ENCODE peak calls at places on chromosomes 3 and 15, in nine cellular contexts. Z is endodermal cell; H is PC-9; X is heart right ventricle; J is left lung; P is mucosa of descending colon; F is left ventricle myocardium inferior; Y is CD8-positive, alpha-beta T cell; W is Caco-2. A is an unnamed sample. For H3K9me3 and H3K36me3, the result is how much of the 10 kb centered on the place peaks cover.

GRCh38 chr15:84750583-84751092 is 2.2 kb downstream of the ZNF592 start:
- DNase-seq in Z (peak), H (no peak), X (no peak), J (no peak), P (no peak), F (no peak), Y (no peak), W (peak), A (no peak)

GRCh38 chr3:81723732-81724313 is 37.6 kb downstream of the GBE1 start:
- DNase-seq in Z (no peak), H (no peak), X (no peak), J (no peak), P (no peak), F (no peak), Y (no peak), W (no peak), A (no peak)

GRCh38 chr15:81887913-81888312 is 157.9 kb downstream of the MEX3B start:
- DNase-seq in Z (no peak), H (no peak), X (no peak), J (no peak), P (no peak), F (no peak), Y (no peak), W (no peak), A (peak)

GRCh38 chr3:133917144-133917543 is 21.5 kb upstream of the RAB6B start:
- DNase-seq in Z (no peak), H (no peak), X (no peak), J (no peak), P (no peak), F (no peak), Y (no peak), W (no peak), A (no peak)

GRCh38 chr3:13519392-13519791 is 29.5 kb upstream of the FBLN2 start:
- DNase-seq in Z (peak), H (no peak), X (no peak), J (peak), P (no peak), F (no peak), Y (no peak), W (no peak), A (no peak)

GRCh38 chr3:107992976-107993684 is 97.7 kb downstream of the CD47 start:
- DNase-seq in Z (no peak), H (peak), X (no peak), J (no peak), P (no peak), F (no peak), Y (no peak), W (no peak), A (no peak)

GRCh38 chr3:32334675-32335074 is 57.0 kb upstream of the CMTM7 start:
- DNase-seq in Z (peak), H (no peak), X (no peak), J (no peak), P (no peak), F (no peak), Y (peak), W (no peak), A (no peak)

GRCh38 chr3:134419214-134419965 is 45.1 kb upstream of the AMOTL2 start:
- DNase-seq in Z (no peak), H (peak), X (no peak), J (no peak), P (no peak), F (no peak), Y (no peak), W (no peak), A (no peak)

GRCh38 chr3:192490720-192491119 is 236.6 kb downstream of the FGF12 start:
- DNase-seq in Z (no peak), H (no peak), X (no peak), J (no peak), P (no peak), F (no peak), Y (no peak), W (no peak), A (no peak)

GRCh38 chr3:181265750-181266333 is 276.3 kb upstream of the DNAJC19 start:
- DNase-seq in Z (no peak), H (no peak), X (no peak), J (no peak), P (no peak), F (no peak), Y (no peak), W (no peak), A (no peak)

GRCh38 chr3:6467186-6467585 is 393.7 kb upstream of the GRM7 start:
- DNase-seq in Z (no peak), H (no peak), X (no peak), J (no peak), P (no peak), F (no peak), Y (no peak), W (no peak), A (no peak)
- H3K9me3 ChIP-seq in Z (under half), H (under half), X (under half), J (under half), P (under half), F (under half), Y (under half), W (under half), A (under half)

DNA sequence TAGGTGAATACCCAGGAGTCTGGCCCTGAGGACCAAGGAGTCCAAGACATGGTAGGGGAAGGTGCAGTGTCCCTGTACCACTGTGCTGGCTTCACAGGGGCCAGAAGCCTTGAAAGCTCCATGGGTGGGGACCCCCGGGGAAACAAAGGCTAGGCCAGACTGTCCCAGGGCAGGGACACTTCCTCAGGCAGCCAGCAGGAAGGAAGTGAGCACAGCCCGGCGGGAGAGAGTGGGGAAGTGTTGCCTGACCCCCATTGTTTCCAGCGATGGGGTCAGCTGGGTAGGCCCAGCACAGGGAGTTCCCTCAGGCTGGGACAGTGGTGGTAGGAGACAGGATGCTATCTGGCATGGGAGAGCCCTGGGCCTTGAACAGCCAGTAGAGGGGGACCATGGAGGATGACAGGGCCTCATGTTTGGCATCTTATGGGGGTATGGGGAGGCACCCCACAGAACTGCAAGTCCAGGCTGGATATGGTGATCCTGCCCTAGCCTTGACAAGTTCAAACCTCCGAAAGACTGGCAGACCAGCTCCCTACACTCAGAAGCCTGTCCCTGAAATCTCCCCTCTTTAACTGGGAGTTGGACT is 1.2 kb upstream of the HYAL2 start:
- DNase-seq in Z (no peak), H (no peak), X (peak), J (no peak), P (no peak), F (peak), Y (no peak), W (no peak), A (peak)
- TF ChIP-seq CTCF in Z (no peak), H (no peak), X (no peak), J (peak), P (no peak), F (no peak), Y (no peak), W (no peak), A (no peak)

DNA sequence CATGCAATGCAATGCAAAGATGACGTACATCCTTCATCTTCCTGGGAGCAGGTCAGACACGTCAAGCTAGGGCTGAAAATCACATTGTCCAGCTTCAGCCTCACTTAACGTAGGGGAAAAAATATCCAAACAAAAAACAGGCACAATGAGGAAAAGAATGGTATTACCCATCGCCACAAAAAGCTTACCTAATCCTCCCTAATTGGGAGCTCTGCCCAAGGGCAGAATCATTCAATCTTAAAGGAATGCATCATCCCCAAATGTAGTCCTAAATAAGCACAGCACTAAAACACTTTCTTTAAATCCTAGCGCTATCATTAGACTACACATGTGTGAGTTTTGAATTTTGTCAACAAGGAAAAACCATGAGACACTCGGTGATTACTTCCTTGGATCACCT is 87.6 kb downstream of the ADAMTS9 start:
- DNase-seq in Z (no peak), H (no peak), X (no peak), J (no peak), P (no peak), F (no peak), Y (no peak), W (no peak), A (no peak)
- H3K36me3 ChIP-seq in Z (under half), H (under half), X (half or more), J (under half), P (under half), F (half or more), Y (under half), W (under half), A (under half)

DNA sequence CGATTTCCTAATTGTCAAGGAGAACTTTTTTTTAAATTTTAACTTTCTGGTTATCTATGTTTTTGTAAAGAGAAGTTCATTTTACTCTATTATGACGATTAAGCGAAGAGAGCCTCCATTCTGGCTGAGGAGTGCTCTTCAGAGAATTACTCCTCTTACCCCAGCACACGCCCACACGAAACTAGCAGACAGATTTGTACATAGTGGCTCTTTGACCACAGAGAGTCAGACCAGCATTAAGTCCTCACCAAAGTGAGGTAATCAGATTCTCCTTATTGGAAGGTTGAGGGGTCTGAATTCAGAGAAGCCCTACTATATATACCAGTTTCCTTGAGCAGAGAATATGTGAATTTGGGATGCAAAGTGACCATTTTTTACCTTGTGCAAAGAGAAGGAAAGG is 204.8 kb upstream of the TSC22D2 start:
- DNase-seq in Z (no peak), H (no peak), X (no peak), J (no peak), P (no peak), F (no peak), Y (no peak), W (no peak), A (no peak)
- H3K9me3 ChIP-seq in Z (under half), H (under half), X (under half), J (under half), P (under half), F (under half), Y (under half), W (under half), A (under half)

GRCh38 chr15:57752840-57753239 is 46.3 kb downstream of the POLR2M start:
- DNase-seq in Z (no peak), H (no peak), X (no peak), J (no peak), P (no peak), F (no peak), Y (no peak), W (no peak), A (no peak)

GRCh38 chr15:57751177-57751800 is 44.8 kb downstream of the POLR2M start:
- DNase-seq in Z (peak), H (no peak), X (no peak), J (no peak), P (peak), F (no peak), Y (no peak), W (no peak), A (no peak)

GRCh38 chr15:57747206-57747605 is 40.7 kb downstream of the POLR2M start:
- DNase-seq in Z (no peak), H (no peak), X (peak), J (no peak), P (peak), F (no peak), Y (no peak), W (no peak), A (peak)

GRCh38 chr15:57746752-57747151 is 40.2 kb downstream of the POLR2M start:
- DNase-seq in Z (no peak), H (no peak), X (no peak), J (no peak), P (no peak), F (no peak), Y (no peak), W (no peak), A (peak)

DNA sequence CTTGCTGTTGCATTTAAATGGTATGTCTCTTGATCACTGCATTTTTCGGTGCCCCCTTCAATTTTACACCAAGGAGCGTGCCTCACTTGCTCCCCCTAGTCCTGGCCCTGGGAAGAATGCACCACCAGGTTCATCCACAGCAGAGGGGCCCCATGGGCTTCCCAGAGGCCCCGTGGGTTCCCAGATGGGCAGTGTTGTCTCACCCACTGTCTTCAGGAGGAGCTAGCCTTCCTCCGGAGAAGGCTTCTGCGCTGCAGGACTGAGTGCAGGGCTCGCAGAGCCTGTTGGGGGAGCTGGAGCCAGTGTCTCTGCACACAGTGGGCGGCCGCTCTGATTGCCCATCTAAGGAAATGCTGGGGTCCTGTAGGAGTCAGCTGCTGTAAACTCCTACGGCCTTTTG is 45.9 kb downstream of the POLR2M start:
- DNase-seq in Z (peak), H (no peak), X (peak), J (no peak), P (no peak), F (peak), Y (no peak), W (no peak), A (peak)
- TF ChIP-seq CTCF in Z (peak), H (no peak), X (no peak), J (no peak), P (no peak), F (peak), Y (no peak), W (no peak), A (peak)

GRCh38 chr3:16374047-16375019 is 109.3 kb downstream of the OXNAD1 start:
- DNase-seq in Z (no peak), H (no peak), X (no peak), J (no peak), P (no peak), F (peak), Y (peak), W (no peak), A (no peak)
- H3K36me3 ChIP-seq in Z (under half), H (under half), X (under half), J (under half), P (under half), F (under half), Y (under half), W (under half), A (under half)

DNA sequence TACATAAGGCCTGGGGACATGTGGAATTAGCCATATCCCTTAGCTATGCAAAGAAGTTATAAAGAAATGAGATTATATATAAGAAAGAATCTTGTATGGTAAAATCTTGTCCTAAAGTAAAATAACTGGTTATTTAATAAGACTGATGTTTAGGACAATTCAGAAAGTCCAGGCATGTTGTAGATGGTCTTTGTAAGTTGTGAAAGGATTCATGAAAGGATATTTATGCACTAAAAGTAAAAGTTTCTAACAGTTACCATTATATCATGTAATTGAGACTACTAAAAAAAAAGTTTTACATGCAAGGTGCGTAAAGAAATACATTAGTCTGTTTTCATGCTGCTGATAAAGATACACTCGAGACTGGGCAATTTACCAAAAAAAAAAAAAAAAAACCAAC is 146.3 kb downstream of the FMN1 start:
- DNase-seq in Z (no peak), H (no peak), X (no peak), J (no peak), P (no peak), F (no peak), Y (no peak), W (no peak), A (no peak)
- H3K9me3 ChIP-seq in Z (under half), H (under half), X (under half), J (under half), P (under half), F (under half), Y (under half), W (under half), A (under half)

GRCh38 chr3:14577897-14578296 is 37.8 kb upstream of the GRIP2 start:
- DNase-seq in Z (no peak), H (no peak), X (no peak), J (peak), P (no peak), F (no peak), Y (no peak), W (no peak), A (no peak)
- TF ChIP-seq CTCF in Z (peak), H (no peak), X (no peak), J (no peak), P (no peak), F (no peak), Y (no peak), W (peak), A (no peak)

GRCh38 chr3:44957986-44958385 is 18.0 kb downstream of the ZDHHC3 start:
- DNase-seq in Z (no peak), H (no peak), X (no peak), J (no peak), P (no peak), F (no peak), Y (no peak), W (no peak), A (no peak)

GRCh38 chr3:44955917-44956316 is 20.1 kb downstream of the ZDHHC3 start:
- DNase-seq in Z (no peak), H (peak), X (no peak), J (no peak), P (no peak), F (no peak), Y (no peak), W (no peak), A (no peak)

GRCh38 chr3:44954289-44954688 is 21.7 kb downstream of the ZDHHC3 start:
- DNase-seq in Z (no peak), H (no peak), X (no peak), J (no peak), P (no peak), F (no peak), Y (no peak), W (no peak), A (no peak)

GRCh38 chr3:44952689-44953088 is 23.3 kb downstream of the ZDHHC3 start:
- DNase-seq in Z (no peak), H (no peak), X (no peak), J (no peak), P (no peak), F (no peak), Y (no peak), W (no peak), A (no peak)

GRCh38 chr3:44954962-44955361 is 21.0 kb downstream of the ZDHHC3 start:
- DNase-seq in Z (no peak), H (peak), X (no peak), J (peak), P (no peak), F (no peak), Y (no peak), W (no peak), A (no peak)
- H3K36me3 ChIP-seq in Z (under half), H (under half), X (under half), J (under half), P (under half), F (under half), Y (under half), W (under half), A (under half)

GRCh38 chr15:91129436-91129835 is 29.4 kb downstream of the SV2B start:
- DNase-seq in Z (peak), H (no peak), X (no peak), J (no peak), P (no peak), F (no peak), Y (no peak), W (no peak), A (no peak)
- H3K9me3 ChIP-seq in Z (under half), H (under half), X (under half), J (under half), P (under half), F (under half), Y (under half), W (under half), A (under half)